ENCODE peak calls at places on chromosomes 3 and 15, in six cellular contexts. E is GM23248, C is HCT116, V is SK-N-SH, W is GM23338, H is OCI-LY7. Q is an unnamed sample.

GRCh38 chr15:40217166-40217785 is 21.6 kb upstream of the PAK6 start:
- DNase-seq in E (peak; percentile 70), H (peak; percentile 77), C (peak; percentile 68), W (peak; percentile 83), V (peak; percentile 71), Q (peak; percentile 77)

GRCh38 chr15:36332896-36333295 is 246.5 kb upstream of the CDIN1 start:
- DNase-seq in C (no peak), E (no peak), W (no peak), H (no peak), V (no peak), Q (no peak)

GRCh38 chr3:155075200-155075599 is 4.9 kb upstream of the MME start:
- DNase-seq in E (no peak), V (no peak), C (no peak), W (no peak), H (no peak), Q (no peak)

GRCh38 chr3:118683636-118684035 is 351.0 kb downstream of the IGSF11 start:
- DNase-seq in V (no peak), E (no peak), W (no peak), C (no peak), H (no peak), Q (no peak)

GRCh38 chr3:172040976-172041963 is 1.9 kb downstream of the FNDC3B start:
- DNase-seq in W (peak; percentile 45), E (peak; percentile 82), C (no peak), H (no peak), V (peak; percentile 50), Q (no peak)

GRCh38 chr3:157650191-157650590 is 147.0 kb upstream of the VEPH1 start:
- DNase-seq in V (no peak), E (no peak), W (no peak), C (no peak), H (no peak), Q (no peak)

GRCh38 chr15:96395687-96396086 is 65.2 kb downstream of the NR2F2 start:
- DNase-seq in E (no peak), H (no peak), V (no peak), C (no peak), W (no peak), Q (no peak)

GRCh38 chr15:100918034-100918689 is 995 bp upstream of the LRRK1 start:
- DNase-seq in H (peak; percentile 92), V (peak; percentile 93), W (peak; percentile 91), C (peak; percentile 67), E (peak; percentile 92), Q (peak; percentile 88)

GRCh38 chr15:63598467-63599400 is 1.5 kb downstream of the FBXL22 start:
- DNase-seq in E (peak; percentile 22), H (no peak), C (no peak), V (peak; percentile 16), W (no peak), Q (no peak)

GRCh38 chr3:47112997-47113396 is 50.9 kb downstream of the SETD2 start:
- DNase-seq in V (no peak), W (no peak), H (no peak), E (no peak), C (no peak), Q (no peak)

GRCh38 chr15:60389261-60390077 is 8.3 kb downstream of the ANXA2 start:
- DNase-seq in W (no peak), E (peak; percentile 45), V (no peak), C (no peak), H (no peak), Q (peak; percentile 82)

GRCh38 chr15:87129916-87130315 is 1050.2 kb downstream of the AGBL1 start:
- DNase-seq in V (no peak), W (no peak), C (no peak), H (no peak), E (no peak), Q (no peak)

GRCh38 chr3:56985460-56986327 is 74.8 kb upstream of the SPATA12 start:
- DNase-seq in V (peak; percentile 62), C (no peak), H (peak; percentile 38), W (peak; percentile 30), E (peak; percentile 71), Q (no peak)

GRCh38 chr3:137041251-137041650 is 83.5 kb downstream of the IL20RB start:
- DNase-seq in H (no peak), C (no peak), W (no peak), V (no peak), E (no peak), Q (no peak)

GRCh38 chr3:137039570-137039969 is 81.8 kb downstream of the IL20RB start:
- DNase-seq in E (peak; percentile 35), H (no peak), W (no peak), V (no peak), C (no peak), Q (no peak)

GRCh38 chr3:137032465-137033120 is 74.8 kb downstream of the IL20RB start:
- DNase-seq in E (peak; percentile 85), W (peak; percentile 98), C (peak; percentile 68), H (peak; percentile 69), V (peak; percentile 80), Q (peak; percentile 70)

DNA sequence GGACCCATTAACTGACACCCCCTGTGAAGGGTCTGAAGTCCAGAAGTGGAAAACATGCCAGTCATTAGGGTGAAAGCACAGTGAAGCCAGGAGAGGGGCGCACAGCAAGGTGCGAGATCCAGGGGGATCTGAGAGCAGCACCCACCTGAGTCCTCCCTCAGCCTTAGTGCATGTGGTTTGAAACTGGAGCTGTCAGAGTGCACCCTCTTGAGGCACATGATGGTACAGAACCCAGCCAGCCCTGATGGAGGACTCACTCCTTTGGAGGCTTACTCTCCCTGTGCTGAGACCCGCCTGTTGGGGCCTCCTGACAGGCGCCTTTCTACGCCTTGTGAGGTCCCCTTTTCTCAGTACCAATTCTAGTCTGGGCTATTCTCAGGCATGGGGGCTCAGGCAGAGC is 77.8 kb downstream of the IL20RB start:
- DNase-seq in E (peak; percentile 49), H (peak; percentile 34), V (no peak), C (peak; percentile 16), W (peak; percentile 80), Q (no peak)
- H2AFZ ChIP-seq in E (no peak overlapping the region), H (no peak overlapping the region), V (no peak overlapping the region), C (no peak overlapping the region), W (peak overlapping the region; percentile 76), Q (no peak overlapping the region)

GRCh38 chr3:39407773-39408492 is 1.4 kb downstream of the RPSA start:
- DNase-seq in H (peak; percentile 31), E (peak; percentile 38), W (no peak), C (no peak), V (no peak), Q (no peak)
- TF ChIP-seq EZH2phosphoT487 in H (no peak), E (no peak), W (no peak), C (no peak), V (no peak), Q (no peak)

DNA sequence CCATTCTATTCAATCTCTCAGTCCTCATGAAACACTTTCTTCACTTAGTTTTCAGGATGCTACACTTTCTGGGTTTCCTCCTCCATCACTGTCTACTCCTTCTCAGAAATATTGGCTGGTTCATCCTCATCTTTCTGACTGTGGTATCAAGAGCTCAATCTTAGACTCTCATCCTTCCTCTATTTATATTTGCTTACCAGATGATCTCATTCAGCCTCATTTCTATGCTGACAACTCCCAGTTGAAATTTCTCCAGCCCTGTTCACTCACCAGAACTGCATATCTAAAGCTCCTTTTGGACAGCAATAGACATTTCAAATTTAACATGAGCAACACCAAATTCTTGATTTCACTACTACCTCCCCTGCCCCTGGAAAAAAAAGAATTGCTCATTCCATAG is 48.0 kb upstream of the FBN1 start:
- DNase-seq in W (no peak), H (no peak), E (peak; percentile 85), C (no peak), V (no peak), Q (no peak)
- H2AFZ ChIP-seq in W (no peak overlapping the region), H (no peak overlapping the region), E (no peak overlapping the region), C (no peak overlapping the region), V (no peak overlapping the region), Q (no peak overlapping the region)

DNA sequence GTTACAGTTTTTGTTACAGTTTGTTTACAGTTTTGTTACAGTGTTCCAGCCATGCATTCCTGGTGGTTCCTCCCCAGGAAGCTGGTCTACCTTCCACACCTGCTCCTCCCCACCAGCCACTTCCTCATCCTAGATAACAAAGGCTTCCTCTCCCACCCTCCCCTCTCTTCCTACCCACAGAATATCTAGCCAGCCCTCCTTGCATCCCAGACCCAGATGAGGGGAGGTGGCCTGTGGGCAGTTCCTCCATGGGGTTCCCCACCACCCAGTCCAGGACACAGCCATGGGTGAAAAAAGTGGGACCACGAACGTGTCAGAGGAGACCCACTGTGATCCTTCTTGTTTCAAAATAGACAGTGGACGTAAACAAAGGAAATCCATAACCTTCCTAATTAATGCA is 122.8 kb upstream of the ABHD17C start:
- DNase-seq in E (no peak), C (no peak), V (no peak), W (no peak), H (no peak), Q (no peak)
- TF ChIP-seq EZH2phosphoT487 in E (no peak), C (no peak), V (no peak), W (no peak), H (no peak), Q (no peak)

DNA sequence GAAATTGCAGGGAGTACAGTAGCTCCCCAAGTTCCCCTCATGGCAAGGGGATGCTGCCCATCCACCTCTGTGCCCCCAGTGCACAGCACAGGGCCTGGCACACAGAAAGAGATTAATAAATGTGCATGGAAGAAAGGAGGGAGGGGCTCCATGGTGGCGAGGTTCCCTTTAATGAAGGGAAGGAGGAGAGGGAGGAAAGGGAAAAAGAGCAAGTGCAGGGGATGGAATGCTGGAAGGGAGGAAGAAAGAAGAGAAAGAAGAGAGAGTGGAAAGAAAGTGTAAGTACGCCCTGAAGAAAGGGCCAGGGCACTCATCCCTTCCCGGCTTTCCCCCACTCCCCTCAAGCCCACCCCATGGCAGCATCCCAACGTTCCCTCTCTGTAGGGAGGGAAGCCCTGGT is 1.5 kb upstream of the VIPR1 start:
- DNase-seq in E (no peak), W (peak; percentile 53), H (no peak), C (no peak), V (no peak), Q (no peak)
- H2AFZ ChIP-seq in E (no peak overlapping the region), W (peak overlapping the region; percentile 100), H (no peak overlapping the region), C (no peak overlapping the region), V (no peak overlapping the region), Q (no peak overlapping the region)

GRCh38 chr15:68303560-68304436 is 26.3 kb downstream of the FEM1B start:
- DNase-seq in V (no peak), W (no peak), E (peak; percentile 57), H (no peak), C (no peak), Q (no peak)
- TF ChIP-seq EZH2phosphoT487 in V (no peak), W (no peak), E (no peak), H (no peak), C (no peak), Q (no peak)

GRCh38 chr15:70260096-70260495 is 162.4 kb upstream of the TLE3 start:
- DNase-seq in W (no peak), E (no peak), C (no peak), H (peak; percentile 16), V (no peak), Q (peak; percentile 33)
- H2AFZ ChIP-seq in W (no peak overlapping the region), E (no peak overlapping the region), C (no peak overlapping the region), H (peak overlapping the region; percentile 83), V (no peak overlapping the region), Q (no peak overlapping the region)